ENCODE peak calls at places on chromosomes 16 and 17, in eight cellular contexts. One of them, this sample, is unnamed.

GRCh38 chr17:19281161-19281560 is 44.0 kb downstream of the EPN2 start:
- DNase-seq in CD4-positive, alpha-beta T cell: no peak
- DNase-seq in CD8-positive, alpha-beta T cell: no peak
- DNase-seq in PC-9: no peak
- DNase-seq in A549: no peak
- DNase-seq in H9: no peak
- DNase-seq in uterus: no peak
- DNase-seq in tibial nerve: no peak
- DNase-seq in this sample: no peak

GRCh38 chr17:33038740-33039139 is 47.1 kb downstream of the SPACA3 start:
- DNase-seq in CD4-positive, alpha-beta T cell: no peak
- DNase-seq in CD8-positive, alpha-beta T cell: no peak
- DNase-seq in PC-9: no peak
- DNase-seq in A549: peak; percentile 57
- DNase-seq in H9: peak; percentile 90
- DNase-seq in uterus: peak; percentile 35
- DNase-seq in tibial nerve: no peak
- DNase-seq in this sample: peak; percentile 30

GRCh38 chr16:180101-180920 is at the start of gene HBQ1:
- DNase-seq in CD4-positive, alpha-beta T cell: peak; percentile 46
- DNase-seq in CD8-positive, alpha-beta T cell: peak; percentile 57
- DNase-seq in PC-9: no peak
- DNase-seq in A549: peak; percentile 73
- DNase-seq in H9: peak; percentile 57
- DNase-seq in uterus: no peak
- DNase-seq in tibial nerve: no peak
- DNase-seq in this sample: no peak

GRCh38 chr17:59490259-59490658 is 75.2 kb upstream of the DHX40 start:
- DNase-seq in CD4-positive, alpha-beta T cell: no peak
- DNase-seq in CD8-positive, alpha-beta T cell: no peak
- DNase-seq in PC-9: no peak
- DNase-seq in A549: no peak
- DNase-seq in H9: no peak
- DNase-seq in uterus: no peak
- DNase-seq in tibial nerve: no peak
- DNase-seq in this sample: no peak

GRCh38 chr17:48800626-48801217 is 16.3 kb downstream of the TTLL6 start:
- DNase-seq in CD4-positive, alpha-beta T cell: no peak
- DNase-seq in CD8-positive, alpha-beta T cell: no peak
- DNase-seq in PC-9: no peak
- DNase-seq in A549: no peak
- DNase-seq in H9: no peak
- DNase-seq in uterus: no peak
- DNase-seq in tibial nerve: no peak
- DNase-seq in this sample: no peak

GRCh38 chr17:74520790-74521480 is 10.3 kb downstream of the CD300LB start:
- DNase-seq in CD4-positive, alpha-beta T cell: no peak
- DNase-seq in CD8-positive, alpha-beta T cell: no peak
- DNase-seq in PC-9: no peak
- DNase-seq in A549: no peak
- DNase-seq in H9: no peak
- DNase-seq in uterus: no peak
- DNase-seq in tibial nerve: no peak
- DNase-seq in this sample: peak; percentile 43

GRCh38 chr17:7557825-7558543 is 566 bp upstream of the TNFSF13 start:
- DNase-seq in CD4-positive, alpha-beta T cell: no peak
- DNase-seq in CD8-positive, alpha-beta T cell: no peak
- DNase-seq in PC-9: peak; percentile 97
- DNase-seq in A549: no peak
- DNase-seq in H9: peak; percentile 93
- DNase-seq in uterus: peak; percentile 84
- DNase-seq in tibial nerve: peak; percentile 74
- DNase-seq in this sample: peak; percentile 93

GRCh38 chr16:83328936-83329335 is 478.8 kb upstream of the HSBP1 start:
- DNase-seq in CD4-positive, alpha-beta T cell: no peak
- DNase-seq in CD8-positive, alpha-beta T cell: no peak
- DNase-seq in PC-9: no peak
- DNase-seq in A549: no peak
- DNase-seq in H9: no peak
- DNase-seq in uterus: no peak
- DNase-seq in tibial nerve: no peak
- DNase-seq in this sample: no peak

GRCh38 chr16:3781421-3781820 is 64.1 kb upstream of the TRAP1 start:
- DNase-seq in CD4-positive, alpha-beta T cell: no peak
- DNase-seq in CD8-positive, alpha-beta T cell: no peak
- DNase-seq in PC-9: no peak
- DNase-seq in A549: no peak
- DNase-seq in H9: no peak
- DNase-seq in uterus: no peak
- DNase-seq in tibial nerve: no peak
- DNase-seq in this sample: no peak

GRCh38 chr16:80744856-80745255 is 59.5 kb downstream of the CDYL2 start:
- DNase-seq in CD4-positive, alpha-beta T cell: no peak
- DNase-seq in CD8-positive, alpha-beta T cell: no peak
- DNase-seq in PC-9: no peak
- DNase-seq in A549: no peak
- DNase-seq in H9: no peak
- DNase-seq in uterus: no peak
- DNase-seq in tibial nerve: no peak
- DNase-seq in this sample: no peak

GRCh38 chr16:69930117-69930776 is 20.9 kb upstream of the CLEC18A start:
- DNase-seq in CD4-positive, alpha-beta T cell: no peak
- DNase-seq in CD8-positive, alpha-beta T cell: peak; percentile 52
- DNase-seq in PC-9: peak; percentile 32
- DNase-seq in A549: peak; percentile 82
- DNase-seq in H9: peak; percentile 79
- DNase-seq in uterus: peak; percentile 55
- DNase-seq in tibial nerve: no peak
- DNase-seq in this sample: peak; percentile 71

GRCh38 chr16:84463221-84463620 is 41.2 kb downstream of the MEAK7 start:
- DNase-seq in CD4-positive, alpha-beta T cell: peak; percentile 21
- DNase-seq in CD8-positive, alpha-beta T cell: no peak
- DNase-seq in PC-9: no peak
- DNase-seq in A549: no peak
- DNase-seq in H9: peak; percentile 17
- DNase-seq in uterus: peak; percentile 3
- DNase-seq in tibial nerve: no peak
- DNase-seq in this sample: no peak

GRCh38 chr17:28849281-28849680 is 5.5 kb upstream of the ERAL1 start:
- DNase-seq in CD4-positive, alpha-beta T cell: no peak
- DNase-seq in CD8-positive, alpha-beta T cell: no peak
- DNase-seq in PC-9: no peak
- DNase-seq in A549: no peak
- DNase-seq in H9: no peak
- DNase-seq in uterus: no peak
- DNase-seq in tibial nerve: no peak
- DNase-seq in this sample: no peak

GRCh38 chr17:75078097-75079022 is 9.4 kb upstream of the SLC16A5 start:
- DNase-seq in CD4-positive, alpha-beta T cell: no peak
- DNase-seq in CD8-positive, alpha-beta T cell: no peak
- DNase-seq in PC-9: peak; percentile 75
- DNase-seq in A549: peak; percentile 86
- DNase-seq in H9: peak; percentile 39
- DNase-seq in uterus: no peak
- DNase-seq in tibial nerve: no peak
- DNase-seq in this sample: peak; percentile 44

GRCh38 chr17:7632492-7632894 is 2.6 kb downstream of the SHBG start:
- DNase-seq in CD4-positive, alpha-beta T cell: no peak
- DNase-seq in CD8-positive, alpha-beta T cell: no peak
- DNase-seq in PC-9: peak; percentile 38
- DNase-seq in A549: peak; percentile 79
- DNase-seq in H9: peak; percentile 82
- DNase-seq in uterus: no peak
- DNase-seq in tibial nerve: no peak
- DNase-seq in this sample: peak; percentile 69

GRCh38 chr16:92431-93339 is 14.7 kb downstream of the MPG start:
- DNase-seq in CD4-positive, alpha-beta T cell: no peak
- DNase-seq in CD8-positive, alpha-beta T cell: no peak
- DNase-seq in PC-9: no peak
- DNase-seq in A549: no peak
- DNase-seq in H9: no peak
- DNase-seq in uterus: no peak
- DNase-seq in tibial nerve: no peak
- DNase-seq in this sample: no peak

GRCh38 chr16:76766538-76766937 is 424.5 kb upstream of the MON1B start:
- DNase-seq in CD4-positive, alpha-beta T cell: no peak
- DNase-seq in CD8-positive, alpha-beta T cell: no peak
- DNase-seq in PC-9: no peak
- DNase-seq in A549: no peak
- DNase-seq in H9: no peak
- DNase-seq in uterus: no peak
- DNase-seq in tibial nerve: no peak
- DNase-seq in this sample: no peak

GRCh38 chr17:29149431-29150064 is 30.6 kb downstream of the MYO18A start:
- DNase-seq in CD4-positive, alpha-beta T cell: no peak
- DNase-seq in CD8-positive, alpha-beta T cell: no peak
- DNase-seq in PC-9: no peak
- DNase-seq in A549: no peak
- DNase-seq in H9: peak; percentile 61
- DNase-seq in uterus: peak; percentile 56
- DNase-seq in tibial nerve: no peak
- DNase-seq in this sample: peak; percentile 68

GRCh38 chr16:26762596-26762995 is 304.1 kb upstream of the C16orf82 start:
- DNase-seq in CD4-positive, alpha-beta T cell: no peak
- DNase-seq in CD8-positive, alpha-beta T cell: no peak
- DNase-seq in PC-9: no peak
- DNase-seq in A549: no peak
- DNase-seq in H9: peak; percentile 28
- DNase-seq in uterus: no peak
- DNase-seq in tibial nerve: no peak
- DNase-seq in this sample: no peak

GRCh38 chr17:33982872-33983271 is 272.2 kb upstream of the CCL2 start:
- DNase-seq in CD4-positive, alpha-beta T cell: no peak
- DNase-seq in CD8-positive, alpha-beta T cell: no peak
- DNase-seq in PC-9: no peak
- DNase-seq in A549: no peak
- DNase-seq in H9: no peak
- DNase-seq in uterus: no peak
- DNase-seq in tibial nerve: no peak
- DNase-seq in this sample: no peak

GRCh38 chr17:72566671-72567484 is 446.1 kb downstream of the SOX9 start:
- DNase-seq in CD4-positive, alpha-beta T cell: no peak
- DNase-seq in CD8-positive, alpha-beta T cell: no peak
- DNase-seq in PC-9: no peak
- DNase-seq in A549: no peak
- DNase-seq in H9: no peak
- DNase-seq in uterus: no peak
- DNase-seq in tibial nerve: no peak
- DNase-seq in this sample: no peak
- TF ChIP-seq CTCF in CD4-positive, alpha-beta T cell: no peak
- TF ChIP-seq CTCF in CD8-positive, alpha-beta T cell: no peak
- TF ChIP-seq CTCF in PC-9: no peak
- TF ChIP-seq CTCF in A549: no peak
- TF ChIP-seq CTCF in H9: no peak
- TF ChIP-seq CTCF in uterus: no peak
- TF ChIP-seq CTCF in tibial nerve: no peak
- TF ChIP-seq CTCF in this sample: no peak

GRCh38 chr17:20612635-20613034 is 33.1 kb downstream of the CDRT15L2 start:
- DNase-seq in CD4-positive, alpha-beta T cell: no peak
- DNase-seq in CD8-positive, alpha-beta T cell: no peak
- DNase-seq in PC-9: no peak
- DNase-seq in A549: no peak
- DNase-seq in H9: no peak
- DNase-seq in uterus: no peak
- DNase-seq in tibial nerve: no peak
- DNase-seq in this sample: no peak
- H3K27ac ChIP-seq in CD4-positive, alpha-beta T cell: no peak overlapping the region
- H3K27ac ChIP-seq in CD8-positive, alpha-beta T cell: no peak overlapping the region
- H3K27ac ChIP-seq in PC-9: no peak overlapping the region
- H3K27ac ChIP-seq in A549: no peak overlapping the region
- H3K27ac ChIP-seq in H9: no peak overlapping the region
- H3K27ac ChIP-seq in uterus: no peak overlapping the region
- H3K27ac ChIP-seq in tibial nerve: no peak overlapping the region
- H3K27ac ChIP-seq in this sample: no peak overlapping the region

GRCh38 chr17:43125133-43125966 is at the start of gene BRCA1:
- DNase-seq in CD4-positive, alpha-beta T cell: peak; percentile 91
- DNase-seq in CD8-positive, alpha-beta T cell: peak; percentile 92
- DNase-seq in PC-9: peak; percentile 91
- DNase-seq in A549: peak; percentile 100
- DNase-seq in H9: peak; percentile 100
- DNase-seq in uterus: peak; percentile 90
- DNase-seq in tibial nerve: peak; percentile 87
- DNase-seq in this sample: peak; percentile 97
- TF ChIP-seq CTCF in CD4-positive, alpha-beta T cell: no peak
- TF ChIP-seq CTCF in CD8-positive, alpha-beta T cell: no peak
- TF ChIP-seq CTCF in PC-9: no peak
- TF ChIP-seq CTCF in A549: no peak
- TF ChIP-seq CTCF in H9: no peak
- TF ChIP-seq CTCF in uterus: peak; percentile 13
- TF ChIP-seq CTCF in tibial nerve: peak; percentile 19
- TF ChIP-seq CTCF in this sample: no peak

GRCh38 chr17:3688852-3689261 is 7.1 kb downstream of the P2RX5 start:
- DNase-seq in CD4-positive, alpha-beta T cell: no peak
- DNase-seq in CD8-positive, alpha-beta T cell: no peak
- DNase-seq in PC-9: no peak
- DNase-seq in A549: no peak
- DNase-seq in H9: no peak
- DNase-seq in uterus: no peak
- DNase-seq in tibial nerve: no peak
- DNase-seq in this sample: no peak
- H3K27ac ChIP-seq in CD4-positive, alpha-beta T cell: no peak overlapping the region
- H3K27ac ChIP-seq in CD8-positive, alpha-beta T cell: no peak overlapping the region
- H3K27ac ChIP-seq in PC-9: no peak overlapping the region
- H3K27ac ChIP-seq in A549: no peak overlapping the region
- H3K27ac ChIP-seq in H9: no peak overlapping the region
- H3K27ac ChIP-seq in uterus: no peak overlapping the region
- H3K27ac ChIP-seq in tibial nerve: no peak overlapping the region
- H3K27ac ChIP-seq in this sample: no peak overlapping the region

GRCh38 chr16:79593074-79593531 is 7.4 kb downstream of the MAF start:
- DNase-seq in CD4-positive, alpha-beta T cell: no peak
- DNase-seq in CD8-positive, alpha-beta T cell: no peak
- DNase-seq in PC-9: no peak
- DNase-seq in A549: no peak
- DNase-seq in H9: no peak
- DNase-seq in uterus: no peak
- DNase-seq in tibial nerve: no peak
- DNase-seq in this sample: peak; percentile 45

GRCh38 chr16:79593754-79594153 is 6.8 kb downstream of the MAF start:
- DNase-seq in CD4-positive, alpha-beta T cell: no peak
- DNase-seq in CD8-positive, alpha-beta T cell: no peak
- DNase-seq in PC-9: no peak
- DNase-seq in A549: no peak
- DNase-seq in H9: no peak
- DNase-seq in uterus: no peak
- DNase-seq in tibial nerve: no peak
- DNase-seq in this sample: no peak

GRCh38 chr16:79592150-79592549 is 8.4 kb downstream of the MAF start:
- DNase-seq in CD4-positive, alpha-beta T cell: no peak
- DNase-seq in CD8-positive, alpha-beta T cell: no peak
- DNase-seq in PC-9: no peak
- DNase-seq in A549: no peak
- DNase-seq in H9: no peak
- DNase-seq in uterus: no peak
- DNase-seq in tibial nerve: no peak
- DNase-seq in this sample: no peak

GRCh38 chr16:79587897-79588296 is 12.6 kb downstream of the MAF start:
- DNase-seq in CD4-positive, alpha-beta T cell: no peak
- DNase-seq in CD8-positive, alpha-beta T cell: no peak
- DNase-seq in PC-9: no peak
- DNase-seq in A549: no peak
- DNase-seq in H9: no peak
- DNase-seq in uterus: no peak
- DNase-seq in tibial nerve: no peak
- DNase-seq in this sample: no peak

GRCh38 chr16:79589495-79590134 is 10.9 kb downstream of the MAF start:
- DNase-seq in CD4-positive, alpha-beta T cell: no peak
- DNase-seq in CD8-positive, alpha-beta T cell: no peak
- DNase-seq in PC-9: no peak
- DNase-seq in A549: no peak
- DNase-seq in H9: peak; percentile 56
- DNase-seq in uterus: peak; percentile 41
- DNase-seq in tibial nerve: no peak
- DNase-seq in this sample: no peak
- TF ChIP-seq CTCF in CD4-positive, alpha-beta T cell: no peak
- TF ChIP-seq CTCF in CD8-positive, alpha-beta T cell: no peak
- TF ChIP-seq CTCF in PC-9: no peak
- TF ChIP-seq CTCF in A549: no peak
- TF ChIP-seq CTCF in H9: no peak
- TF ChIP-seq CTCF in uterus: no peak
- TF ChIP-seq CTCF in tibial nerve: no peak
- TF ChIP-seq CTCF in this sample: no peak

This sample was measured in adrenal gland.